ENCODE peak calls at places on chromosome 3, in nine cellular contexts. M is endothelial cell; D is NCI-H1694 treated with DMSO at 0.1 percent for 48 hours; F is transverse colon; C is stimulated activated CD4-positive, alpha-beta T cell treated with anti-CD3 and anti-CD28 coated beads, Interleukin-4, amount 100 ng/mL, for 48 hours; A is coronary artery; K is T-helper 17 cell; J is Peyer's patch; V is fibroblast of lung. X is an unnamed sample.

GRCh38 chr3:128278761-128279593 is 125.7 kb downstream of the EEFSEC start:
- DNase-seq in M (peak; percentile 22), D (no peak), F (peak; percentile 25), C (no peak), A (peak; percentile 75), K (no peak), J (no peak), V (peak; percentile 89), X (peak; percentile 40)

GRCh38 chr3:126293370-126294082 is 63.7 kb downstream of the KLF15 start:
- DNase-seq in M (no peak), D (no peak), F (no peak), C (no peak), A (no peak), K (no peak), J (no peak), V (peak; percentile 11), X (no peak)

GRCh38 chr3:7574435-7574834 is 713.5 kb downstream of the GRM7 start:
- DNase-seq in M (no peak), D (no peak), F (no peak), C (no peak), A (no peak), K (no peak), J (no peak), V (peak; percentile 75), X (no peak)

GRCh38 chr3:193910310-193910709 is 225.6 kb upstream of the HES1 start:
- DNase-seq in M (no peak), D (no peak), F (no peak), C (no peak), A (no peak), K (no peak), J (no peak), V (no peak), X (no peak)

GRCh38 chr3:134384963-134385362 is 10.7 kb upstream of the AMOTL2 start:
- DNase-seq in M (no peak), D (no peak), F (no peak), C (no peak), A (peak; percentile 62), K (no peak), J (no peak), V (no peak), X (no peak)

GRCh38 chr3:126485956-126486884 is 10.5 kb upstream of the ZXDC start:
- DNase-seq in M (no peak), D (peak; percentile 88), F (no peak), C (no peak), A (no peak), K (no peak), J (no peak), V (no peak), X (no peak)

GRCh38 chr3:180630360-180630759 is 28.4 kb downstream of the TTC14 start:
- DNase-seq in M (no peak), D (no peak), F (no peak), C (no peak), A (no peak), K (no peak), J (no peak), V (no peak), X (no peak)

GRCh38 chr3:119497824-119498187 is 541 bp upstream of the TIMMDC1 start:
- DNase-seq in M (peak; percentile 18), D (no peak), F (peak; percentile 45), C (no peak), A (no peak), K (no peak), J (peak; percentile 51), V (peak; percentile 38), X (peak; percentile 60)

GRCh38 chr3:126888186-126888760 is 94.6 kb upstream of the PLXNA1 start:
- DNase-seq in M (no peak), D (no peak), F (no peak), C (no peak), A (no peak), K (no peak), J (no peak), V (no peak), X (no peak)

GRCh38 chr3:149128856-149129255 is 582 bp upstream of the HPS3 start:
- DNase-seq in M (no peak), D (no peak), F (no peak), C (no peak), A (no peak), K (no peak), J (no peak), V (no peak), X (no peak)

GRCh38 chr3:31833391-31834165 is 147.5 kb downstream of the OSBPL10 start:
- DNase-seq in M (no peak), D (no peak), F (no peak), C (no peak), A (no peak), K (no peak), J (no peak), V (no peak), X (no peak)

GRCh38 chr3:68931406-68932149 is 769 bp downstream of the TAFA4 start:
- DNase-seq in M (peak; percentile 9), D (no peak), F (no peak), C (no peak), A (no peak), K (no peak), J (no peak), V (no peak), X (no peak)

GRCh38 chr3:189689625-189690024 is 58.4 kb downstream of the TP63 start:
- DNase-seq in M (no peak), D (no peak), F (no peak), C (no peak), A (no peak), K (no peak), J (no peak), V (no peak), X (no peak)

GRCh38 chr3:110933786-110934415 is 137.7 kb upstream of the NECTIN3 start:
- DNase-seq in M (no peak), D (no peak), F (no peak), C (no peak), A (no peak), K (no peak), J (no peak), V (peak; percentile 44), X (no peak)

GRCh38 chr3:159765025-159765859 is 223.4 kb upstream of the IL12A start:
- DNase-seq in M (peak; percentile 47), D (no peak), F (peak; percentile 66), C (no peak), A (peak; percentile 98), K (no peak), J (peak; percentile 63), V (peak; percentile 99), X (peak; percentile 67)

GRCh38 chr3:169278092-169278491 is 385.4 kb downstream of the MECOM start:
- DNase-seq in M (no peak), D (no peak), F (no peak), C (no peak), A (no peak), K (no peak), J (no peak), V (peak; percentile 80), X (no peak)

GRCh38 chr3:22156868-22157267 is 405.9 kb upstream of the ZNF385D start:
- DNase-seq in M (no peak), D (no peak), F (peak; percentile 55), C (no peak), A (no peak), K (no peak), J (peak; percentile 64), V (no peak), X (no peak)

GRCh38 chr3:172844428-172844827 is 93.9 kb downstream of the ECT2 start:
- DNase-seq in M (no peak), D (no peak), F (no peak), C (no peak), A (no peak), K (no peak), J (no peak), V (no peak), X (no peak)

GRCh38 chr3:46729038-46729437 is 11.4 kb upstream of the PRSS50 start:
- DNase-seq in M (no peak), D (no peak), F (no peak), C (no peak), A (no peak), K (no peak), J (peak; percentile 18), V (no peak), X (no peak)

X was measured in colonic mucosa.